ENCODE peak calls at places on chromosomes 12 and 14, in seven cellular contexts. X, A, K, D, O, W and Q are unnamed samples. For H3K4me1, the result is how much of the 10 kb centered on the place peaks cover.

GRCh38 chr12:126907900-126908764 is 1358.8 kb upstream of the TMEM132C start:
- DNase-seq in X (no peak), K (no peak), D (no peak), W (no peak), A (no peak), O (no peak), Q (no peak)

GRCh38 chr12:103840881-103841689 is at the start of gene NT5DC3:
- DNase-seq in X (peak), O (peak), A (peak), K (peak), W (peak), D (peak), Q (peak)

GRCh38 chr12:52797529-52797894 is 1.6 kb upstream of the KRT3 start:
- DNase-seq in X (no peak), D (no peak), A (no peak), K (no peak), O (no peak), W (no peak), Q (no peak)

GRCh38 chr14:81625343-81625742 is 91.7 kb upstream of the SEL1L start:
- DNase-seq in X (no peak), D (no peak), O (no peak), A (no peak), K (no peak), W (no peak), Q (no peak)

GRCh38 chr14:59904184-59904583 is 15.8 kb upstream of the LRRC9 start:
- DNase-seq in K (no peak), A (no peak), O (no peak), W (no peak), X (no peak), D (no peak), Q (no peak)

GRCh38 chr14:69088523-69089445 is 64.1 kb downstream of the DCAF5 start:
- DNase-seq in O (no peak), W (no peak), K (no peak), X (no peak), A (no peak), D (peak), Q (no peak)

GRCh38 chr12:31589896-31590729 is 823 bp downstream of the DENND5B start:
- DNase-seq in D (peak), W (peak), A (peak), K (peak), O (peak), X (peak), Q (peak)

GRCh38 chr14:103296007-103296406 is 38.0 kb upstream of the EIF5 start:
- DNase-seq in A (no peak), X (no peak), O (no peak), D (peak), K (no peak), W (no peak), Q (no peak)

GRCh38 chr12:62625238-62625637 is 158.6 kb downstream of the MON2 start:
- DNase-seq in D (peak), X (no peak), W (peak), K (no peak), A (no peak), O (no peak), Q (no peak)

GRCh38 chr12:57852195-57852594 is 5.7 kb upstream of the CTDSP2 start:
- DNase-seq in D (no peak), O (no peak), K (no peak), X (peak), A (no peak), W (no peak), Q (peak)
- H3K27ac ChIP-seq in D (no peak), O (peak), K (peak), X (peak), A (peak), W (no peak), Q (peak)

DNA sequence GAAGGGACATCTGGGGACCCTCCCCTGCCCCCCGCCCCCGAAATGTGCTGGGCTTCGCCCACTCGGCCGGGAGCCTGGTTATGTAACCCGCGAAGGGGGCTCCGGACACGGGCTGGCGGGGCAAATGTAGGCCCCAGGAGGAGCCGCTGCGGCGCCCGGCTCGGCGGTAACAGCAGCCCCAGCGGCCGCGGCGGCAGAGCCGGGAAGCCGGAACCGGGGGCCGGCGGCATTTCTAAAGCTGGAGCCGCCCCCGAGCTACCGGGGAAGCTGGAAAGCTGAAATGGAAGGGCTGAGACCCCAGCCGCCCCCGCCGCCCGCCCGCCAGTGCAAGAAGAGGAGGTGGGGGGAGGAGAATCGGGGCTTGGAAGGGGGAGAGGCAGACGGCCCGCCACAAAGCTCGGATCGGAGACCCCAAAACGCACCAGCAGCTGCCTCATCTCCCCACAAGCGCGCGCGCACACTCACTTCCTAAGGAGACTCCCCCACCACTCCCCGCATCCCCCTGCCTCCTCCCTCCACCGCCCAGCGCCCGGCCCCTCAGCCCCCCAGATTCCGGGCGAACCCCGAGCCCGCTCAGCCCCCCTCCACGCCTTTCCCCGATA is 1.5 kb downstream of the KDM2B start:
- DNase-seq in D (no peak), X (peak), O (peak), A (peak), W (peak), K (peak), Q (peak)
- TF ChIP-seq CTCF in D (no peak), X (no peak), O (no peak), A (no peak), W (no peak), K (no peak), Q (no peak)

DNA sequence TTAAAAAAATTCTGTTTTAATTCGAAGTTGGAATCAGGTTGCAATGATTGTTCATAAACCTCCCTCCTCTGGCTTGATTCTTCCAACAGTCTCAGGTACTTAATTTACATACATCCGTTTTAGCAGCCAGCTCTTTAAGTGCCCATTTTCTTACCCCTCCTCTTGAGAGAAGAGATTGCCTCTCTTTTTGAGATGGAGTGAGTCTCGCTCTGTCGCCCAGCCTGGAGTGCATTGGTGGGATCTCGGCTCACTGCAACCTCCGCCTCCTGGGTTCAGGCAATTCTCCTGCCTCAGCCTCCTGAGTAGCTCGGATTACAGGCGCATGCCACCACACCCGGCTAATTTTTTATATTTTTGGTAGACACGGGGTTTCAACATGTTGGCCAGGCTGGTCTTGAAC is 146.4 kb upstream of the AMIGO2 start:
- DNase-seq in O (no peak), A (no peak), X (no peak), K (no peak), W (no peak), D (no peak), Q (no peak)
- H3K4me1 ChIP-seq in O (under half), A (under half), X (under half), K (under half), W (under half), D (under half), Q (under half)

GRCh38 chr12:113965951-113966797 is at the start of gene RBM19:
- DNase-seq in O (peak), D (peak), X (peak), A (peak), W (peak), K (peak), Q (peak)
- H3K27ac ChIP-seq in O (peak), D (peak), X (peak), A (peak), W (peak), K (peak), Q (peak)

GRCh38 chr12:107415834-107416233 is 269.8 kb upstream of the PWP1 start:
- DNase-seq in K (no peak), W (no peak), A (no peak), X (no peak), D (peak), O (no peak), Q (no peak)

GRCh38 chr12:107418976-107419375 is 266.6 kb upstream of the PWP1 start:
- DNase-seq in D (no peak), O (no peak), W (no peak), A (no peak), X (no peak), K (no peak), Q (no peak)

GRCh38 chr12:107417004-107417403 is 268.6 kb upstream of the PWP1 start:
- DNase-seq in A (no peak), D (no peak), W (peak), K (no peak), X (no peak), O (no peak), Q (no peak)

GRCh38 chr12:107411792-107412535 is 273.6 kb upstream of the PWP1 start:
- DNase-seq in A (no peak), D (peak), O (no peak), W (no peak), X (no peak), K (no peak), Q (no peak)

GRCh38 chr12:107415066-107415465 is 270.5 kb upstream of the PWP1 start:
- DNase-seq in O (no peak), K (no peak), X (no peak), A (no peak), D (peak), W (no peak), Q (no peak)
- TF ChIP-seq CTCF in O (no peak), K (no peak), X (no peak), A (no peak), D (no peak), W (no peak), Q (no peak)

GRCh38 chr12:122899887-122900286 is 4.0 kb upstream of the VPS37B start:
- DNase-seq in A (no peak), O (no peak), K (no peak), X (no peak), W (no peak), D (no peak), Q (no peak)
- H3K4me1 ChIP-seq in A (half or more), O (under half), K (under half), X (under half), W (under half), D (under half), Q (under half)

DNA sequence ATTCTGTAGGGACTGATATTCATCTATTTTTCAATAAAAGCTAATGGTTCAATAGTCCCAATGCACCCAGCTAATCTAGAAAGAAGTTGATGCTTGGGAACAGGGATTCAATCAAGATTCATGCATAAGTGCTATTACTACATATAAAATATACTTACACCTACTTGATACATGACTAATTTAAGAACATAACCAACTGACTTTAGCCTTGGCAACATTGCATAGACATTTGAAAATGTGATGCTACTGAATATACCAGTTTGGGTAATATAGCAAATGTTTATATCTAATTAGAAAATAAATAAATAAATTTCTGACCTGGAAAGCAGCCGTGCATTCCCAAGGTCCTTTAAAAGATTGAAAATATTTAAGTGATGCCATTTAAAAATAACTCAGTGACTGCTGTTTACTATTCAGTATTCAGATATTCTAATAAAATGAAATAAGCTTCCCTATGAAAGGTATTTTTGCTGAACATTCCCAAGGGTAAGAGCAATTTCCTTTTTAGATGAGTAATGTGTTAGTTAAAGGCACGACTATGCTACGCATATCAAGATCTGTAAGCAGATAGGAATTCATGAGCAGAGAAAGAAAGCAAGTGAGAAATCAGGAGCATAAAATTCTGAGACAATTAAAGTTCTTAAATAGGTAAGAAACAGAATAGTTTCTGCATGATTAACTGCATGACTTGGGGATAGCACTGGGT is 160.6 kb upstream of the SYT1 start:
- DNase-seq in X (no peak), A (no peak), O (no peak), D (peak), K (no peak), W (no peak), Q (no peak)
- H3K27ac ChIP-seq in X (no peak), A (no peak), O (no peak), D (peak), K (no peak), W (no peak), Q (no peak)

DNA sequence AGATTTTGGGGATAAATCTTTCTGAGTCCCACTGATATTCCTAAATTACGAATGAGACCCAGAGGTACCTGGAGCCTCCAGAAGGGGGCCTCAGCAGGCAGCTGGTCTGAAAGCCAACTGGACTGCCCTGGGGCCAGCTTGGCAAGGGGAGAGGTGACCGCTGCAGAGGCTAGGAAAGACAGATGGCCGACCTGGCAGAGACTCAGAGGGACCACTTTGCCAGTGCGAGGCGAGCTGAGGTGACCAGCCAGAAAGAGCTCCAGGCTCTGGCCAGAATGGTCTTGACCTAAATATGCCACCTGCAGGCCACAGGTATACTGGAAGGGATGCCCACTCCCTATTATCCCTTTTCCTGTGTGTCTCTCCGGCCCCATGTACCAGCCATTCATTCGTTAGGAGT is 256.8 kb upstream of the GARIN6 start:
- DNase-seq in D (no peak), X (no peak), O (no peak), K (no peak), A (no peak), W (no peak), Q (peak)
- TF ChIP-seq CTCF in D (no peak), X (peak), O (no peak), K (no peak), A (no peak), W (peak), Q (no peak)